ENCODE peak calls at places on chromosomes 4 and X, in six cellular contexts. B is GM04503; K is ELR; E is activated CD8-positive, alpha-beta memory T cell treated with anti-CD3 and anti-CD28 coated beads for 48 hours; A is HFF-Myc; R is amniotic stem cell. S is an unnamed sample.

GRCh38 chr4:105994061-105994460 is 98.8 kb downstream of the NPNT start:
- DNase-seq in B (no peak), K (no peak), E (no peak), A (no peak), R (no peak), S (no peak)

GRCh38 chr4:125352521-125352920 is 37.8 kb downstream of the FAT4 start:
- DNase-seq in B (no peak), K (no peak), E (no peak), A (no peak), R (no peak), S (no peak)

GRCh38 chrX:133366735-133367134 is 48.6 kb downstream of the GPC4 start:
- DNase-seq in B (no peak), K (no peak), E (no peak), A (no peak), R (no peak), S (no peak)

GRCh38 chr4:127141857-127142256 is 490.9 kb upstream of the INTU start:
- DNase-seq in B (peak; percentile 76), K (peak; percentile 7), E (no peak), A (no peak), R (no peak), S (no peak)

GRCh38 chr4:55173580-55173979 is 48.2 kb upstream of the KDR start:
- DNase-seq in B (no peak), K (peak; percentile 86), E (no peak), A (no peak), R (no peak), S (peak; percentile 27)

GRCh38 chr4:116099596-116099995 is 985.8 kb downstream of the TRAM1L1 start:
- DNase-seq in B (no peak), K (peak; percentile 61), E (no peak), A (no peak), R (no peak), S (no peak)

GRCh38 chrX:136086521-136086920 is 60.8 kb upstream of the FHL1 start:
- DNase-seq in B (no peak), K (peak; percentile 7), E (no peak), A (no peak), R (no peak), S (peak; percentile 17)

GRCh38 chr4:87219648-87220093 is 747 bp downstream of the KLHL8 start:
- DNase-seq in B (no peak), K (peak; percentile 42), E (peak; percentile 33), A (peak; percentile 14), R (no peak), S (peak; percentile 11)

GRCh38 chrX:153029162-153029561 is 27.1 kb upstream of the PNMA3 start:
- DNase-seq in B (no peak), K (no peak), E (no peak), A (no peak), R (no peak), S (no peak)

GRCh38 chr4:22338806-22339205 is 177.1 kb downstream of the ADGRA3 start:
- DNase-seq in B (no peak), K (no peak), E (no peak), A (no peak), R (no peak), S (no peak)

GRCh38 chrX:3262906-3263305 is 83.5 kb downstream of the MXRA5 start:
- DNase-seq in B (peak; percentile 80), K (peak; percentile 92), E (no peak), A (peak; percentile 78), R (peak; percentile 72), S (peak; percentile 73)

GRCh38 chrX:13778916-13779315 is 38.0 kb downstream of the GPM6B start:
- DNase-seq in B (no peak), K (peak; percentile 43), E (no peak), A (peak; percentile 16), R (no peak), S (peak; percentile 44)

GRCh38 chrX:31483336-31483735 is 411.5 kb upstream of the FTHL17 start:
- DNase-seq in B (no peak), K (peak; percentile 59), E (no peak), A (no peak), R (no peak), S (peak; percentile 39)

S was measured in Daoy.